ENCODE peak calls at places on chromosomes 13 and 19, in five cellular contexts. N, Q, H, L and X are unnamed samples.

GRCh38 chr19:13165091-13165997 is 15.1 kb downstream of the IER2 start:
- DNase-seq in N (no peak), Q (no peak), H (no peak), L (no peak), X (no peak)

GRCh38 chr19:38666662-38667448 is 19.4 kb downstream of the ACTN4 start:
- DNase-seq in N (no peak), Q (no peak), H (no peak), L (no peak), X (no peak)

GRCh38 chr13:26529441-26529840 is 28.0 kb upstream of the WASF3 start:
- DNase-seq in N (no peak), Q (peak; percentile 5), H (no peak), L (no peak), X (no peak)

GRCh38 chr13:93814658-93815057 is 588.1 kb downstream of the GPC6 start:
- DNase-seq in N (no peak), Q (no peak), H (peak; percentile 17), L (no peak), X (no peak)

GRCh38 chr19:47750752-47751151 is 5.4 kb downstream of the NOP53 start:
- DNase-seq in N (no peak), Q (no peak), H (no peak), L (no peak), X (no peak)

GRCh38 chr13:39451301-39451700 is 151.7 kb downstream of the LHFPL6 start:
- DNase-seq in N (no peak), Q (no peak), H (no peak), L (no peak), X (no peak)

GRCh38 chr13:111474136-111475002 is 153.9 kb downstream of the TEX29 start:
- DNase-seq in N (no peak), Q (no peak), H (peak; percentile 88), L (peak; percentile 65), X (peak; percentile 83)

GRCh38 chr13:114115191-114115671 is 17.2 kb downstream of the RASA3 start:
- DNase-seq in N (no peak), Q (no peak), H (no peak), L (peak; percentile 79), X (no peak)

GRCh38 chr13:40178130-40178529 is 488.3 kb downstream of the FOXO1 start:
- DNase-seq in N (no peak), Q (no peak), H (no peak), L (no peak), X (no peak)

GRCh38 chr13:26075498-26075897 is 23.7 kb upstream of the SHISA2 start:
- DNase-seq in N (no peak), Q (no peak), H (peak; percentile 41), L (no peak), X (no peak)

GRCh38 chr19:55353803-55354697 is 469 bp downstream of the COX6B2 start:
- DNase-seq in N (peak; percentile 29), Q (peak; percentile 50), H (peak; percentile 77), L (no peak), X (no peak)

GRCh38 chr19:33390120-33390907 is 16.8 kb downstream of the CEBPG start:
- DNase-seq in N (no peak), Q (no peak), H (no peak), L (no peak), X (no peak)

GRCh38 chr13:110726726-110727125 is 13.2 kb downstream of the ING1 start:
- DNase-seq in N (peak; percentile 35), Q (no peak), H (peak; percentile 13), L (no peak), X (peak; percentile 35)

GRCh38 chr19:9793051-9793591 is 24.6 kb upstream of the ZNF846 start:
- DNase-seq in N (peak; percentile 24), Q (peak; percentile 49), H (peak; percentile 74), L (peak; percentile 88), X (no peak)

GRCh38 chr13:50685491-50685890 is 158.0 kb downstream of the DLEU7 start:
- DNase-seq in N (no peak), Q (no peak), H (no peak), L (no peak), X (peak; percentile 11)

GRCh38 chr19:5618591-5618990 is 4.0 kb downstream of the SAFB2 start:
- DNase-seq in N (no peak), Q (no peak), H (no peak), L (no peak), X (no peak)

GRCh38 chr13:100987993-100988392 is 313.4 kb upstream of the TMTC4 start:
- DNase-seq in N (no peak), Q (no peak), H (peak; percentile 11), L (no peak), X (no peak)

GRCh38 chr13:50635504-50635903 is 208.0 kb downstream of the DLEU7 start:
- DNase-seq in N (no peak), Q (no peak), H (peak; percentile 34), L (no peak), X (no peak)

GRCh38 chr19:4310247-4311121 is 6.1 kb downstream of the FSD1 start:
- DNase-seq in N (no peak), Q (no peak), H (peak; percentile 20), L (no peak), X (no peak)

GRCh38 chr13:59914556-59914955 is 249.2 kb downstream of the DIAPH3 start:
- DNase-seq in N (no peak), Q (no peak), H (no peak), L (no peak), X (no peak)

GRCh38 chr13:33931397-33931987 is 113.5 kb downstream of the RFC3 start:
- DNase-seq in N (no peak), Q (no peak), H (peak; percentile 91), L (no peak), X (peak; percentile 46)

GRCh38 chr19:53810187-53810546 is 13.9 kb downstream of the NLRP12 start:
- DNase-seq in N (no peak), Q (no peak), H (no peak), L (no peak), X (no peak)

GRCh38 chr19:18741124-18741493 is 50.0 kb downstream of the COMP start:
- DNase-seq in N (no peak), Q (no peak), H (no peak), L (no peak), X (no peak)

GRCh38 chr13:44899967-44900366 is 89.3 kb downstream of the NUFIP1 start:
- DNase-seq in N (no peak), Q (no peak), H (peak; percentile 84), L (no peak), X (peak; percentile 52)

GRCh38 chr13:75256922-75257321 is 225.0 kb downstream of the TBC1D4 start:
- DNase-seq in N (no peak), Q (no peak), H (no peak), L (no peak), X (no peak)

GRCh38 chr13:45876781-45877180 is 25.2 kb upstream of the SIAH3 start:
- DNase-seq in N (no peak), Q (no peak), H (no peak), L (no peak), X (no peak)

GRCh38 chr19:2678043-2678671 is 24.3 kb downstream of the GNG7 start:
- DNase-seq in N (no peak), Q (no peak), H (no peak), L (no peak), X (no peak)

GRCh38 chr19:41978470-41978869 is 15.6 kb downstream of the ATP1A3 start:
- DNase-seq in N (no peak), Q (no peak), H (no peak), L (no peak), X (no peak)

GRCh38 chr19:30394481-30395151 is 22.4 kb downstream of the ZNF536 start:
- DNase-seq in N (no peak), Q (no peak), H (peak; percentile 57), L (no peak), X (no peak)

GRCh38 chr13:28329395-28330158 is 165.4 kb downstream of the FLT1 start:
- DNase-seq in N (no peak), Q (no peak), H (no peak), L (no peak), X (no peak)

GRCh38 chr19:47661571-47661970 is 51.7 kb upstream of the EHD2 start:
- DNase-seq in N (no peak), Q (no peak), H (no peak), L (no peak), X (no peak)

GRCh38 chr19:16470541-16470910 is 1.2 kb downstream of the EPS15L1 start:
- DNase-seq in N (no peak), Q (no peak), H (no peak), L (no peak), X (no peak)

GRCh38 chr19:15195987-15196682 is 4.7 kb downstream of the NOTCH3 start:
- DNase-seq in N (no peak), Q (no peak), H (peak; percentile 93), L (no peak), X (no peak)

GRCh38 chr13:38417241-38417640 is 67.6 kb downstream of the UFM1 start:
- DNase-seq in N (no peak), Q (no peak), H (no peak), L (no peak), X (no peak)